ENCODE peak calls at places on chromosomes 6 and 20, in nine cellular contexts. One of them, this sample, is unnamed.
A peak's percentile ranks its signal among the peaks of the same experiment; 100 is the strongest.

GRCh38 chr6:118580585-118581419 is 32.7 kb downstream of the PLN start:
- DNase-seq in ecto neural progenitor cell: peak; percentile 57
- DNase-seq in HL-60: peak; percentile 38
- DNase-seq in activated CD4-positive, alpha-beta T cell treated with anti-CD3 and anti-CD28 coated beads, Interleukin-2, amount 50 U/mL, for 24 hours: no peak
- DNase-seq in stromal cell of bone marrow: peak; percentile 64
- DNase-seq in NCI-H1105: peak; percentile 42
- DNase-seq in fibroblast of lung: peak; percentile 77
- DNase-seq in HEK293T: peak; percentile 75
- DNase-seq in RPMI7951: peak; percentile 67
- DNase-seq in this sample: peak; percentile 61

GRCh38 chr20:316316-317068 is 8.9 kb upstream of the SOX12 start:
- DNase-seq in NCI-H1105: no peak
- DNase-seq in HEK293T: no peak
- DNase-seq in stromal cell of bone marrow: no peak
- DNase-seq in activated CD4-positive, alpha-beta T cell treated with anti-CD3 and anti-CD28 coated beads, Interleukin-2, amount 50 U/mL, for 24 hours: no peak
- DNase-seq in ecto neural progenitor cell: no peak
- DNase-seq in RPMI7951: no peak
- DNase-seq in fibroblast of lung: peak; percentile 49
- DNase-seq in HL-60: no peak
- DNase-seq in this sample: no peak

GRCh38 chr6:159106627-159107241 is 61.9 kb upstream of the TAGAP start:
- DNase-seq in ecto neural progenitor cell: no peak
- DNase-seq in activated CD4-positive, alpha-beta T cell treated with anti-CD3 and anti-CD28 coated beads, Interleukin-2, amount 50 U/mL, for 24 hours: peak; percentile 90
- DNase-seq in RPMI7951: peak; percentile 78
- DNase-seq in stromal cell of bone marrow: no peak
- DNase-seq in HL-60: peak; percentile 66
- DNase-seq in HEK293T: peak; percentile 48
- DNase-seq in NCI-H1105: peak; percentile 97
- DNase-seq in fibroblast of lung: peak; percentile 63
- DNase-seq in this sample: peak; percentile 20

GRCh38 chr6:16128759-16129622 is at the start of gene MYLIP:
- DNase-seq in stromal cell of bone marrow: peak; percentile 90
- DNase-seq in HL-60: peak; percentile 86
- DNase-seq in RPMI7951: peak; percentile 93
- DNase-seq in activated CD4-positive, alpha-beta T cell treated with anti-CD3 and anti-CD28 coated beads, Interleukin-2, amount 50 U/mL, for 24 hours: peak; percentile 97
- DNase-seq in ecto neural progenitor cell: peak; percentile 99
- DNase-seq in HEK293T: peak; percentile 95
- DNase-seq in fibroblast of lung: peak; percentile 86
- DNase-seq in NCI-H1105: peak; percentile 96
- DNase-seq in this sample: peak; percentile 71

GRCh38 chr6:150865406-150866146 is at the start of gene MTHFD1L:
- DNase-seq in RPMI7951: peak; percentile 86
- DNase-seq in ecto neural progenitor cell: peak; percentile 86
- DNase-seq in stromal cell of bone marrow: peak; percentile 76
- DNase-seq in fibroblast of lung: peak; percentile 86
- DNase-seq in activated CD4-positive, alpha-beta T cell treated with anti-CD3 and anti-CD28 coated beads, Interleukin-2, amount 50 U/mL, for 24 hours: peak; percentile 54
- DNase-seq in HEK293T: peak; percentile 91
- DNase-seq in HL-60: peak; percentile 50
- DNase-seq in NCI-H1105: peak; percentile 77
- DNase-seq in this sample: no peak

GRCh38 chr6:107634147-107635057 is 144.5 kb downstream of the SOBP start:
- DNase-seq in activated CD4-positive, alpha-beta T cell treated with anti-CD3 and anti-CD28 coated beads, Interleukin-2, amount 50 U/mL, for 24 hours: no peak
- DNase-seq in NCI-H1105: no peak
- DNase-seq in RPMI7951: no peak
- DNase-seq in ecto neural progenitor cell: no peak
- DNase-seq in HEK293T: no peak
- DNase-seq in stromal cell of bone marrow: no peak
- DNase-seq in HL-60: no peak
- DNase-seq in fibroblast of lung: peak; percentile 24
- DNase-seq in this sample: peak; percentile 19

GRCh38 chr20:37729909-37730308 is 36.1 kb downstream of the CTNNBL1 start:
- DNase-seq in stromal cell of bone marrow: no peak
- DNase-seq in HL-60: no peak
- DNase-seq in fibroblast of lung: peak; percentile 53
- DNase-seq in NCI-H1105: no peak
- DNase-seq in ecto neural progenitor cell: no peak
- DNase-seq in RPMI7951: no peak
- DNase-seq in activated CD4-positive, alpha-beta T cell treated with anti-CD3 and anti-CD28 coated beads, Interleukin-2, amount 50 U/mL, for 24 hours: no peak
- DNase-seq in HEK293T: no peak
- DNase-seq in this sample: no peak

GRCh38 chr6:136031982-136032381 is 180.5 kb downstream of the PDE7B start:
- DNase-seq in ecto neural progenitor cell: no peak
- DNase-seq in RPMI7951: peak; percentile 39
- DNase-seq in activated CD4-positive, alpha-beta T cell treated with anti-CD3 and anti-CD28 coated beads, Interleukin-2, amount 50 U/mL, for 24 hours: no peak
- DNase-seq in HEK293T: peak; percentile 46
- DNase-seq in NCI-H1105: peak; percentile 24
- DNase-seq in HL-60: no peak
- DNase-seq in fibroblast of lung: peak; percentile 36
- DNase-seq in stromal cell of bone marrow: no peak
- DNase-seq in this sample: peak; percentile 68

GRCh38 chr6:83042671-83043070 is 23.0 kb downstream of the UBE3D start:
- DNase-seq in activated CD4-positive, alpha-beta T cell treated with anti-CD3 and anti-CD28 coated beads, Interleukin-2, amount 50 U/mL, for 24 hours: no peak
- DNase-seq in HEK293T: no peak
- DNase-seq in NCI-H1105: no peak
- DNase-seq in stromal cell of bone marrow: no peak
- DNase-seq in RPMI7951: no peak
- DNase-seq in HL-60: no peak
- DNase-seq in ecto neural progenitor cell: no peak
- DNase-seq in fibroblast of lung: no peak
- DNase-seq in this sample: no peak

GRCh38 chr20:52410746-52411317 is 219.3 kb upstream of the ZFP64 start:
- DNase-seq in fibroblast of lung: no peak
- DNase-seq in NCI-H1105: no peak
- DNase-seq in RPMI7951: peak; percentile 8
- DNase-seq in HEK293T: no peak
- DNase-seq in activated CD4-positive, alpha-beta T cell treated with anti-CD3 and anti-CD28 coated beads, Interleukin-2, amount 50 U/mL, for 24 hours: no peak
- DNase-seq in stromal cell of bone marrow: peak; percentile 24
- DNase-seq in ecto neural progenitor cell: no peak
- DNase-seq in HL-60: no peak
- DNase-seq in this sample: no peak

GRCh38 chr6:22028403-22028802 is 268.4 kb downstream of the PRL start:
- DNase-seq in RPMI7951: no peak
- DNase-seq in activated CD4-positive, alpha-beta T cell treated with anti-CD3 and anti-CD28 coated beads, Interleukin-2, amount 50 U/mL, for 24 hours: no peak
- DNase-seq in stromal cell of bone marrow: no peak
- DNase-seq in ecto neural progenitor cell: no peak
- DNase-seq in fibroblast of lung: no peak
- DNase-seq in HL-60: no peak
- DNase-seq in HEK293T: no peak
- DNase-seq in NCI-H1105: no peak
- DNase-seq in this sample: no peak

GRCh38 chr20:38866265-38867061 is 59.8 kb upstream of the FAM83D start:
- DNase-seq in fibroblast of lung: no peak
- DNase-seq in RPMI7951: no peak
- DNase-seq in NCI-H1105: no peak
- DNase-seq in ecto neural progenitor cell: no peak
- DNase-seq in activated CD4-positive, alpha-beta T cell treated with anti-CD3 and anti-CD28 coated beads, Interleukin-2, amount 50 U/mL, for 24 hours: no peak
- DNase-seq in HEK293T: no peak
- DNase-seq in HL-60: no peak
- DNase-seq in stromal cell of bone marrow: no peak
- DNase-seq in this sample: peak; percentile 46

GRCh38 chr20:37007898-37008649 is 56.6 kb upstream of the SAMHD1 start:
- DNase-seq in NCI-H1105: no peak
- DNase-seq in HEK293T: peak; percentile 16
- DNase-seq in HL-60: peak; percentile 72
- DNase-seq in activated CD4-positive, alpha-beta T cell treated with anti-CD3 and anti-CD28 coated beads, Interleukin-2, amount 50 U/mL, for 24 hours: no peak
- DNase-seq in RPMI7951: peak; percentile 15
- DNase-seq in ecto neural progenitor cell: no peak
- DNase-seq in fibroblast of lung: peak; percentile 36
- DNase-seq in stromal cell of bone marrow: peak; percentile 18
- DNase-seq in this sample: peak; percentile 44

GRCh38 chr6:42433409-42433808 is 18.3 kb downstream of the TRERF1 start:
- DNase-seq in NCI-H1105: no peak
- DNase-seq in HEK293T: no peak
- DNase-seq in stromal cell of bone marrow: no peak
- DNase-seq in fibroblast of lung: no peak
- DNase-seq in ecto neural progenitor cell: no peak
- DNase-seq in HL-60: no peak
- DNase-seq in RPMI7951: no peak
- DNase-seq in activated CD4-positive, alpha-beta T cell treated with anti-CD3 and anti-CD28 coated beads, Interleukin-2, amount 50 U/mL, for 24 hours: no peak
- DNase-seq in this sample: no peak

GRCh38 chr6:158284340-158285210 is 27.7 kb upstream of the TULP4 start:
- DNase-seq in HL-60: no peak
- DNase-seq in activated CD4-positive, alpha-beta T cell treated with anti-CD3 and anti-CD28 coated beads, Interleukin-2, amount 50 U/mL, for 24 hours: no peak
- DNase-seq in fibroblast of lung: peak; percentile 96
- DNase-seq in ecto neural progenitor cell: no peak
- DNase-seq in RPMI7951: no peak
- DNase-seq in NCI-H1105: no peak
- DNase-seq in stromal cell of bone marrow: peak; percentile 65
- DNase-seq in HEK293T: no peak
- DNase-seq in this sample: no peak

GRCh38 chr6:36631326-36632046 is 37.3 kb downstream of the SRSF3 start:
- DNase-seq in NCI-H1105: no peak
- DNase-seq in HEK293T: no peak
- DNase-seq in HL-60: no peak
- DNase-seq in activated CD4-positive, alpha-beta T cell treated with anti-CD3 and anti-CD28 coated beads, Interleukin-2, amount 50 U/mL, for 24 hours: no peak
- DNase-seq in fibroblast of lung: no peak
- DNase-seq in stromal cell of bone marrow: no peak
- DNase-seq in RPMI7951: no peak
- DNase-seq in ecto neural progenitor cell: no peak
- DNase-seq in this sample: no peak

GRCh38 chr20:4016349-4017050 is 1.1 kb upstream of the RNF24 start:
- DNase-seq in stromal cell of bone marrow: no peak
- DNase-seq in RPMI7951: no peak
- DNase-seq in HL-60: no peak
- DNase-seq in ecto neural progenitor cell: no peak
- DNase-seq in fibroblast of lung: no peak
- DNase-seq in HEK293T: no peak
- DNase-seq in NCI-H1105: no peak
- DNase-seq in activated CD4-positive, alpha-beta T cell treated with anti-CD3 and anti-CD28 coated beads, Interleukin-2, amount 50 U/mL, for 24 hours: no peak
- DNase-seq in this sample: no peak

GRCh38 chr6:137315081-137315480 is 95.9 kb upstream of the IFNGR1 start:
- DNase-seq in activated CD4-positive, alpha-beta T cell treated with anti-CD3 and anti-CD28 coated beads, Interleukin-2, amount 50 U/mL, for 24 hours: no peak
- DNase-seq in ecto neural progenitor cell: no peak
- DNase-seq in HL-60: peak; percentile 61
- DNase-seq in fibroblast of lung: no peak
- DNase-seq in HEK293T: no peak
- DNase-seq in NCI-H1105: no peak
- DNase-seq in stromal cell of bone marrow: no peak
- DNase-seq in RPMI7951: no peak
- DNase-seq in this sample: no peak

GRCh38 chr20:52481443-52481842 is 289.9 kb upstream of the ZFP64 start:
- DNase-seq in fibroblast of lung: no peak
- DNase-seq in NCI-H1105: no peak
- DNase-seq in HEK293T: no peak
- DNase-seq in HL-60: no peak
- DNase-seq in activated CD4-positive, alpha-beta T cell treated with anti-CD3 and anti-CD28 coated beads, Interleukin-2, amount 50 U/mL, for 24 hours: no peak
- DNase-seq in RPMI7951: no peak
- DNase-seq in stromal cell of bone marrow: no peak
- DNase-seq in ecto neural progenitor cell: no peak
- DNase-seq in this sample: peak; percentile 74

This sample was measured in dermis microvascular lymphatic vessel endothelial cell.